ENCODE peak calls at places on chromosome 14, in four cellular contexts. One of them, this sample, is unnamed. For H3K4me1, the result is how much of the 10 kb centered on the place peaks cover.

GRCh38 chr14:106538193-106538592 is 1011.8 kb downstream of the TMEM121 start:
- DNase-seq in tibial nerve: no peak
- DNase-seq in GM12878: no peak
- DNase-seq in transverse colon: no peak
- DNase-seq in this sample: no peak

GRCh38 chr14:64965356-64966000 is 6.7 kb downstream of the RAB15 start:
- DNase-seq in GM12878: no peak
- DNase-seq in transverse colon: no peak
- DNase-seq in tibial nerve: no peak
- DNase-seq in this sample: no peak

GRCh38 chr14:88556581-88556980 is 1.8 kb upstream of the PTPN21 start:
- DNase-seq in transverse colon: no peak
- DNase-seq in GM12878: no peak
- DNase-seq in tibial nerve: no peak
- DNase-seq in this sample: no peak

GRCh38 chr14:52012635-52013034 is 23.3 kb downstream of the RTRAF start:
- DNase-seq in transverse colon: no peak
- DNase-seq in tibial nerve: no peak
- DNase-seq in GM12878: no peak
- DNase-seq in this sample: peak

GRCh38 chr14:101654051-101654450 is 92.8 kb downstream of the DIO3 start:
- DNase-seq in transverse colon: no peak
- DNase-seq in tibial nerve: no peak
- DNase-seq in GM12878: no peak
- DNase-seq in this sample: no peak

GRCh38 chr14:73234029-73234428 is 3.3 kb upstream of the PAPLN start:
- DNase-seq in GM12878: no peak
- DNase-seq in transverse colon: no peak
- DNase-seq in tibial nerve: no peak
- DNase-seq in this sample: no peak

GRCh38 chr14:63231733-63232132 is 27.5 kb downstream of the RHOJ start:
- DNase-seq in GM12878: no peak
- DNase-seq in transverse colon: no peak
- DNase-seq in tibial nerve: no peak
- DNase-seq in this sample: no peak

GRCh38 chr14:34104750-34105397 is 154.0 kb upstream of the EGLN3 start:
- DNase-seq in transverse colon: no peak
- DNase-seq in GM12878: no peak
- DNase-seq in tibial nerve: no peak
- DNase-seq in this sample: no peak

GRCh38 chr14:28754209-28754985 is 12.2 kb upstream of the FOXG1 start:
- DNase-seq in transverse colon: no peak
- DNase-seq in GM12878: peak
- DNase-seq in tibial nerve: peak
- DNase-seq in this sample: no peak

GRCh38 chr14:55207832-55208231 is 16.4 kb upstream of the DLGAP5 start:
- DNase-seq in transverse colon: no peak
- DNase-seq in tibial nerve: no peak
- DNase-seq in GM12878: no peak
- DNase-seq in this sample: no peak

GRCh38 chr14:75286313-75286712 is 7.7 kb downstream of the FOS start:
- DNase-seq in transverse colon: no peak
- DNase-seq in tibial nerve: peak
- DNase-seq in GM12878: no peak
- DNase-seq in this sample: no peak

GRCh38 chr14:21269252-21270046 is at the start of gene HNRNPC:
- DNase-seq in transverse colon: peak
- DNase-seq in tibial nerve: peak
- DNase-seq in GM12878: peak
- DNase-seq in this sample: peak
- TF ChIP-seq EP300 in transverse colon: no peak
- TF ChIP-seq EP300 in tibial nerve: peak
- TF ChIP-seq EP300 in GM12878: no peak
- TF ChIP-seq EP300 in this sample: no peak

GRCh38 chr14:105251920-105252319 is 3.6 kb downstream of the BTBD6 start:
- DNase-seq in GM12878: no peak
- DNase-seq in tibial nerve: no peak
- DNase-seq in transverse colon: no peak
- DNase-seq in this sample: no peak

GRCh38 chr14:105255021-105255507 is 6.7 kb downstream of the BTBD6 start:
- DNase-seq in GM12878: no peak
- DNase-seq in tibial nerve: no peak
- DNase-seq in transverse colon: no peak
- DNase-seq in this sample: no peak

GRCh38 chr14:105253329-105253682 is 5.0 kb downstream of the BTBD6 start:
- DNase-seq in GM12878: no peak
- DNase-seq in tibial nerve: no peak
- DNase-seq in transverse colon: no peak
- DNase-seq in this sample: no peak

GRCh38 chr14:105250986-105251385 is 2.7 kb downstream of the BTBD6 start:
- DNase-seq in tibial nerve: no peak
- DNase-seq in transverse colon: no peak
- DNase-seq in GM12878: no peak
- DNase-seq in this sample: no peak

GRCh38 chr14:105252552-105253328 is 4.4 kb downstream of the BTBD6 start:
- DNase-seq in transverse colon: no peak
- DNase-seq in tibial nerve: no peak
- DNase-seq in GM12878: no peak
- DNase-seq in this sample: no peak
- H3K4me1 ChIP-seq in transverse colon: under half
- H3K4me1 ChIP-seq in tibial nerve: under half
- H3K4me1 ChIP-seq in GM12878: under half
- H3K4me1 ChIP-seq in this sample: under half

DNA sequence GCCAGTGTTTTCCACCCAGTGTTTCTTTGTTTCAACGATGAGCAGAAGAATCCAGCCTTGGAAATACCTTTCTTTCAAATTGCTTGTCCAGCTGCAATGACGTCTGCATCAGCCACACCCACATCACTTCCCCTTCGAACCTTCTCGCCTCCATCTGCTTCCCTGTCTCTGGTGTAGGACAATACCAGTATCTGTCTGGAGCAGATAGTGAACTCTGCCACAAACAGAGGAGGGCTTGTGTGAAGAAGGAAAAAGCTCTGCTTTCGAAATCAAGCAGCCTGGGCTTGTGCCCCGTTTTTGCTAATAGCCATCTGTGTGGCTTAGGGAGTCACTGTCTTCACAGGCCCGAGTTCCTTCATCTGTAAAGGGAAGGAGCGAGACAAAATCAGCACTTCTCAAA is 415.4 kb downstream of the ZFP36L1 start:
- DNase-seq in GM12878: no peak
- DNase-seq in tibial nerve: peak
- DNase-seq in transverse colon: peak
- DNase-seq in this sample: no peak
- TF ChIP-seq EP300 in GM12878: no peak
- TF ChIP-seq EP300 in tibial nerve: peak
- TF ChIP-seq EP300 in transverse colon: no peak
- TF ChIP-seq EP300 in this sample: no peak

GRCh38 chr14:93566065-93566693 is 135.4 kb downstream of the UNC79 start:
- DNase-seq in GM12878: no peak
- DNase-seq in tibial nerve: no peak
- DNase-seq in transverse colon: no peak
- DNase-seq in this sample: no peak

DNA sequence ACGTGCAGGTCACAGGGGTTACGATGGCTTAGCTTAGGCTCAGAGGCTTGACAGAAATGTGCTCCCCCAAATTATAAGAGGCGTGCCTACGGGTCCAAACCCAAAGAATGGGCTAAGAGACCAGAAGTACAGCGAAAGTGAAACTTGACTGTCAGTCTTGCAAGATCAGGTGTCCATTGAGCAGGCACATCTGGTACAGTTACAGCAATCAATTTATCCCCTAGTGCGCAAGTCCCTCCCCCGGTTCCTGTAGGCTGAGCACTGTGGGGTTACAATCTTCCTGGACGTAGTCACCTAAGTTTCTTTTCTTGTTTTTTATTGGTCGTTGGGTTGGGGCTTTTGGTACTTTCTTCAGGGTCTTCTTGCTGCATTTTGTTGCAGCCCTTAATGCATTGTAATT is 134.2 kb downstream of the UNC79 start:
- DNase-seq in tibial nerve: no peak
- DNase-seq in GM12878: no peak
- DNase-seq in transverse colon: no peak
- DNase-seq in this sample: no peak
- H3K4me1 ChIP-seq in tibial nerve: under half
- H3K4me1 ChIP-seq in GM12878: under half
- H3K4me1 ChIP-seq in transverse colon: under half
- H3K4me1 ChIP-seq in this sample: under half

GRCh38 chr14:93960108-93960475 is 16.3 kb downstream of the ASB2 start:
- DNase-seq in GM12878: no peak
- DNase-seq in tibial nerve: no peak
- DNase-seq in transverse colon: no peak
- DNase-seq in this sample: no peak

GRCh38 chr14:93958567-93959238 is 17.7 kb downstream of the ASB2 start:
- DNase-seq in GM12878: no peak
- DNase-seq in tibial nerve: no peak
- DNase-seq in transverse colon: no peak
- DNase-seq in this sample: no peak

GRCh38 chr14:93960774-93961438 is 15.5 kb downstream of the ASB2 start:
- DNase-seq in GM12878: no peak
- DNase-seq in transverse colon: no peak
- DNase-seq in tibial nerve: no peak
- DNase-seq in this sample: no peak

GRCh38 chr14:93957751-93958566 is 18.4 kb downstream of the ASB2 start:
- DNase-seq in GM12878: no peak
- DNase-seq in tibial nerve: no peak
- DNase-seq in transverse colon: no peak
- DNase-seq in this sample: no peak

DNA sequence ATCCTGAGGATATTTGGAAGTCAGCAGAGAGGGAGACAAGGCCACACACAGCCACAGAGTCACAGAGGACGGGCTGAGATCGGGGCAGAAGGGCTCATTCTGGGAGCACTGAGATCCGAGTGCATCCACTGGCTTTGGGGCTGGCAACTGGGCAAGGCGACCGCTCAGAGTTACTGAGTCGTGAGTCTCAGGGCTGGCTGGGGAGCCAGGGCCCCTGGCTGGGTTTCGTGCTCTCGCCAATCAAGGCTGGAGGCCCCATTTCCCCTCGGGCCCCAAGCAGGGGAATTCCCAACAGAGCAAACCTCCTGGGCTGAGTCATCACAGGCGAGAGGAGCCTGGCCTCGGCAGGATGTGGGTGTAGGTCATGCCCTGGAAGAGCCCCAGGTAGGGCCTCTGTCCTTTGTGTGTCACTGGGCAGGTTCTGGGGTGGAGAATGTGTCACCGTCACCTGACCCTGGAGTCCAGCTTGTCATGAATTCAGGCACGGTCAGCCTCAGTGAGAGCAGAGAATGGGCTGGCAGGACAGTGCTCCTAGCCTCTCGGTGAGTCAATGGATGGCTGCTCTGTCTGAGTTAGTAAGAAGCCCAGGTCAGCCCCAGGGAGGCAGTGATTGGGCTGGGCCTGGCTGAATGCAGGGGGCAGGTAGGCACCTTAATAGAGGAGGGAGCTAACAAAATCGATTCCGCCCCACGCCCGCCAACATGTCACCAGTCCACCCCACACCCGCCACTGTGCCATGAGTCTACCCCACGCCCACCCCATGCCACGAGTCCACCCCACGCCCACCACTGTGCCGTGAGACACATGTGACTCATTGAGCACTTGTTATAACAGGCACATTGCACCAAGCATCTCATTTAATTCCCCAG is 16.9 kb downstream of the ASB2 start:
- DNase-seq in GM12878: peak
- DNase-seq in tibial nerve: no peak
- DNase-seq in transverse colon: peak
- DNase-seq in this sample: no peak
- TF ChIP-seq EP300 in GM12878: peak
- TF ChIP-seq EP300 in tibial nerve: no peak
- TF ChIP-seq EP300 in transverse colon: no peak
- TF ChIP-seq EP300 in this sample: no peak

GRCh38 chr14:104795781-104796681 is 483 bp upstream of the AKT1 start:
- DNase-seq in tibial nerve: no peak
- DNase-seq in GM12878: no peak
- DNase-seq in transverse colon: peak
- DNase-seq in this sample: peak
- H3K4me1 ChIP-seq in tibial nerve: half or more
- H3K4me1 ChIP-seq in GM12878: under half
- H3K4me1 ChIP-seq in transverse colon: under half
- H3K4me1 ChIP-seq in this sample: under half

GRCh38 chr14:69092840-69093422 is 60.0 kb downstream of the DCAF5 start:
- DNase-seq in GM12878: no peak
- DNase-seq in transverse colon: no peak
- DNase-seq in tibial nerve: no peak
- DNase-seq in this sample: no peak

GRCh38 chr14:69096766-69097475 is 56.0 kb downstream of the DCAF5 start:
- DNase-seq in tibial nerve: no peak
- DNase-seq in GM12878: no peak
- DNase-seq in transverse colon: no peak
- DNase-seq in this sample: no peak

GRCh38 chr14:69091695-69092094 is 61.2 kb downstream of the DCAF5 start:
- DNase-seq in GM12878: no peak
- DNase-seq in tibial nerve: no peak
- DNase-seq in transverse colon: no peak
- DNase-seq in this sample: no peak

GRCh38 chr14:69094481-69094880 is 58.4 kb downstream of the DCAF5 start:
- DNase-seq in transverse colon: no peak
- DNase-seq in tibial nerve: no peak
- DNase-seq in GM12878: no peak
- DNase-seq in this sample: no peak

GRCh38 chr14:69093551-69094421 is 59.1 kb downstream of the DCAF5 start:
- DNase-seq in GM12878: no peak
- DNase-seq in tibial nerve: no peak
- DNase-seq in transverse colon: no peak
- DNase-seq in this sample: no peak
- TF ChIP-seq EP300 in GM12878: no peak
- TF ChIP-seq EP300 in tibial nerve: peak
- TF ChIP-seq EP300 in transverse colon: no peak
- TF ChIP-seq EP300 in this sample: no peak